ENCODE peak calls at places on chromosomes 5 and 9, in nine cellular contexts. X is brain microvascular endothelial cell; P is uterus; D is HCT116; S is GM23248; U is CD8-positive, alpha-beta memory T cell; N is left ventricle myocardium inferior; F is GM23338; V is GM06990. T is an unnamed sample.

GRCh38 chr9:109602987-109603386 is 104.9 kb upstream of the PTPN3 start:
- DNase-seq in X (no peak), P (no peak), D (no peak), S (peak; percentile 17), U (no peak), N (no peak), F (no peak), V (no peak), T (no peak)

GRCh38 chr9:8234286-8234819 is 434.8 kb upstream of the DMAC1 start:
- DNase-seq in X (no peak), P (no peak), D (no peak), S (no peak), U (no peak), N (no peak), F (peak; percentile 64), V (no peak), T (no peak)

GRCh38 chr5:180873628-180874520 is 12.8 kb upstream of the ZFP62 start:
- DNase-seq in X (peak; percentile 38), P (no peak), D (no peak), S (peak; percentile 57), U (peak; percentile 12), N (no peak), F (no peak), V (peak; percentile 56), T (no peak)

GRCh38 chr5:149320791-149321330 is 24.4 kb upstream of the GRPEL2 start:
- DNase-seq in X (peak; percentile 94), P (peak; percentile 83), D (peak; percentile 63), S (peak; percentile 85), U (no peak), N (peak; percentile 90), F (peak; percentile 22), V (no peak), T (peak; percentile 88)

GRCh38 chr9:81522721-81523551 is 166.4 kb downstream of the TLE1 start:
- DNase-seq in X (peak; percentile 59), P (no peak), D (peak; percentile 48), S (peak; percentile 79), U (no peak), N (no peak), F (peak; percentile 78), V (no peak), T (no peak)

GRCh38 chr5:131193106-131193505 is 22.4 kb downstream of the LYRM7 start:
- DNase-seq in X (peak; percentile 9), P (no peak), D (no peak), S (no peak), U (no peak), N (no peak), F (no peak), V (no peak), T (no peak)

GRCh38 chr9:124008307-124008854 is 3.2 kb upstream of the LHX2 start:
- DNase-seq in X (no peak), P (no peak), D (peak; percentile 10), S (no peak), U (no peak), N (no peak), F (peak; percentile 76), V (no peak), T (no peak)

GRCh38 chr5:78360674-78361225 is 333 bp downstream of the SCAMP1 start:
- DNase-seq in X (no peak), P (peak; percentile 51), D (no peak), S (no peak), U (peak; percentile 69), N (peak; percentile 40), F (no peak), V (peak; percentile 64), T (peak; percentile 68)

GRCh38 chr5:73093943-73094342 is 26.4 kb upstream of the TMEM171 start:
- DNase-seq in X (peak; percentile 85), P (no peak), D (peak; percentile 59), S (peak; percentile 87), U (no peak), N (no peak), F (no peak), V (no peak), T (no peak)

GRCh38 chr5:172571413-172571812 is 69.7 kb upstream of the NEURL1B start:
- DNase-seq in X (no peak), P (no peak), D (no peak), S (no peak), U (no peak), N (no peak), F (no peak), V (no peak), T (no peak)

GRCh38 chr5:168879929-168880328 is 300.8 kb upstream of the PANK3 start:
- DNase-seq in X (peak; percentile 46), P (no peak), D (no peak), S (peak; percentile 38), U (no peak), N (no peak), F (no peak), V (peak; percentile 19), T (no peak)
- H3K4me3 ChIP-seq in X (no peak overlapping the region), P (no peak overlapping the region), D (no peak overlapping the region), S (no peak overlapping the region), U (no peak overlapping the region), N (no peak overlapping the region), F (no peak overlapping the region), V (no peak overlapping the region), T (no peak overlapping the region)

GRCh38 chr5:173792781-173793547 is 95.2 kb upstream of the CPEB4 start:
- DNase-seq in X (no peak), P (no peak), D (no peak), S (no peak), U (no peak), N (no peak), F (no peak), V (no peak), T (no peak)

GRCh38 chr5:173793677-173794570 is 94.2 kb upstream of the CPEB4 start:
- DNase-seq in X (no peak), P (no peak), D (no peak), S (no peak), U (no peak), N (no peak), F (no peak), V (no peak), T (peak; percentile 63)

GRCh38 chr5:173795601-173796000 is 92.5 kb upstream of the CPEB4 start:
- DNase-seq in X (no peak), P (no peak), D (no peak), S (peak; percentile 26), U (no peak), N (no peak), F (no peak), V (no peak), T (peak; percentile 56)

GRCh38 chr5:173796746-173797495 is 91.2 kb upstream of the CPEB4 start:
- DNase-seq in X (no peak), P (no peak), D (no peak), S (no peak), U (no peak), N (no peak), F (no peak), V (no peak), T (no peak)

DNA sequence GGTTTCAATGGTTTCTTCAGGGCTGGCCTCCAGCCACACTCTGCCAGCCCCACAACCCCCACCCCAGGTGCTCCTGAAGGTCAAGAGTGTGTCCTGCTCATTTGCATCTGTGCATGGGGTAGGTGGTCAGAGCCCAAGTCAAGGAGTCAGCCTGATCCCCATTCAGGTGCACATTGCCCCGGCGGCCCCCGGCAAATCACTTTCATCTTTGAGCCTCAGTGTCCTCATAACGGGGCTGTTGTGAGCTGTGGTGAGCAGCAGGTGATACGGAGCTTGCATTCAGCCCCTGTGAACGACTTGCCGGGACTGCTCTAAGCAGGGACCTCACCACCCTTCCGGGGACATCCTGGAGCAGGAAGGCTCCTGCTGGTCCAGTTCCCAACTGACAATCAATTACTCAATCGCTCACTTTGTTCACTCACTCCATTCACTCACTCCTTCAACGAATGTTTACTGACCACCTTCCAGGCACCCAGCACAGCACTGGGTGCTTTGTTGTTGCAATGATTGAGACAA is 93.2 kb upstream of the CPEB4 start:
- DNase-seq in X (no peak), P (no peak), D (no peak), S (no peak), U (no peak), N (no peak), F (no peak), V (no peak), T (no peak)
- H3K4me3 ChIP-seq in X (no peak overlapping the region), P (no peak overlapping the region), D (no peak overlapping the region), S (no peak overlapping the region), U (no peak overlapping the region), N (no peak overlapping the region), F (no peak overlapping the region), V (no peak overlapping the region), T (no peak overlapping the region)

DNA sequence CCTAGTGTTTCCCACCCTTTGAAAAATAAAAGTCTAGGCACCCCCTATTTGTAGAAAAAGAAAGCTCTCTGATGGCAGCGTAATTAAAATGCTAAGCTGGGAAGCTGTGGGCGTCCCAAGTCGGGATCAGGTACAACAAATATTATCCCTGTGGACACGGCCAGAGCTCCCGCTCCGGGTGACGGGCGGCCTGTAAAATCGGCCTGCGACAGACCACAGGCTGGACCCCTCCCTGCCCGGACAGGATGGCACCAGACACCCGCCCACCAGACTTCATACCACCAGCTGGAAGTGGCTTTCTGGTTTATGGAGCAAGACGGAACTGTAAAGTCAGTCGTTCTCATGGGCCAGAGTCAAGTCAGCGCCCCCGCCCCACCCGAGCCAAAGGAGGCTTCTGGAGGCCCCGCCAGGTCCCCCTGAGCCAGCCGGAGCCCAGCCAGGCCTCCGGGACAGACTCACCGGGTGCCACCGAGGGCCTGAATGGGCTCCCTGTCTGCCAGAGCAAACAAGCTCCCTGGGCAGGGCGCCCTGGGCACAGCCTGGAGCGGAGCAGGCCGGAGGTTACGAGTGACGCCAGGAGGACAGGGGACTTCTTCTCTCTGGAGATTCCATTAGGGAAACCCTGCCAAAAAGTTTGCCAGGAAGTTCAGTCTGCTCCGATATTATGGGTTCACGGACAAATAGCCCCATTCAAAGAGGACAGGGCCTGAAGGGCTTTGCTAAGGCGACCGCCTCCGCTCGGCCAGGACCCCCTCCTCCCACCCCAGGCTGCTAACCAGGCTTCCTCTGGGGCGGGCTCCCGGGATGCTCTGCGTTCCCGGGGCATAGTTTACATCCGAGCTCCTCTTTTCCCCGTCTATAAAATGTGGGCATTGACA is 173.7 kb downstream of the ERCC6L2 start:
- DNase-seq in X (no peak), P (peak; percentile 45), D (no peak), S (no peak), U (no peak), N (peak; percentile 27), F (no peak), V (no peak), T (peak; percentile 96)
- H3K4me3 ChIP-seq in X (no peak overlapping the region), P (no peak overlapping the region), D (no peak overlapping the region), S (no peak overlapping the region), U (no peak overlapping the region), N (peak overlapping the region; percentile 23), F (no peak overlapping the region), V (no peak overlapping the region), T (peak overlapping the region; percentile 1)

GRCh38 chr5:119338326-119338957 is 17.4 kb upstream of the TNFAIP8 start:
- DNase-seq in X (no peak), P (no peak), D (no peak), S (no peak), U (no peak), N (no peak), F (no peak), V (no peak), T (no peak)

GRCh38 chr5:119336262-119336661 is 19.6 kb upstream of the TNFAIP8 start:
- DNase-seq in X (no peak), P (no peak), D (no peak), S (no peak), U (no peak), N (no peak), F (no peak), V (no peak), T (no peak)

GRCh38 chr5:119335261-119335677 is 20.6 kb upstream of the TNFAIP8 start:
- DNase-seq in X (no peak), P (no peak), D (no peak), S (no peak), U (no peak), N (no peak), F (no peak), V (no peak), T (no peak)

GRCh38 chr5:119339344-119339743 is 16.5 kb upstream of the TNFAIP8 start:
- DNase-seq in X (no peak), P (no peak), D (no peak), S (no peak), U (no peak), N (no peak), F (no peak), V (no peak), T (no peak)

GRCh38 chr5:119336846-119337564 is 18.8 kb upstream of the TNFAIP8 start:
- DNase-seq in X (no peak), P (no peak), D (no peak), S (no peak), U (no peak), N (no peak), F (no peak), V (no peak), T (no peak)
- H3K4me3 ChIP-seq in X (no peak overlapping the region), P (no peak overlapping the region), D (no peak overlapping the region), S (no peak overlapping the region), U (no peak overlapping the region), N (peak overlapping the region; percentile 25), F (no peak overlapping the region), V (peak overlapping the region; percentile 41), T (no peak overlapping the region)